ENCODE peak calls at places on chromosomes 11 and 22, in five cellular contexts. H, J, C, P and I are unnamed samples.

GRCh38 chr11:44994753-44995152 is 44.1 kb upstream of the TP53I11 start:
- DNase-seq in H (peak; percentile 44), C (no peak), J (no peak), P (peak; percentile 28), I (no peak)

GRCh38 chr22:27796118-27796517 is 5.4 kb downstream of the MN1 start:
- DNase-seq in C (no peak), J (no peak), H (no peak), P (no peak), I (no peak)

GRCh38 chr11:113153847-113154246 is 160.5 kb upstream of the TTC12 start:
- DNase-seq in J (peak; percentile 23), H (no peak), C (no peak), P (no peak), I (no peak)

GRCh38 chr11:66336234-66337102 is at the start of gene RIN1:
- DNase-seq in P (peak; percentile 84), H (peak; percentile 77), C (no peak), J (peak; percentile 100), I (peak; percentile 67)

GRCh38 chr11:65089621-65090020 is 5.6 kb downstream of the ZFPL1 start:
- DNase-seq in H (no peak), C (no peak), P (no peak), J (no peak), I (no peak)

GRCh38 chr11:117884994-117885393 is 8.5 kb upstream of the FXYD6 start:
- DNase-seq in C (no peak), H (peak; percentile 27), J (peak; percentile 92), P (no peak), I (no peak)

GRCh38 chr11:35617687-35618496 is at the start of gene FJX1:
- DNase-seq in C (peak; percentile 85), H (peak; percentile 86), P (peak; percentile 84), J (peak; percentile 95), I (peak; percentile 73)

GRCh38 chr11:75966546-75967287 is 151.7 kb downstream of the UVRAG start:
- DNase-seq in P (no peak), J (peak; percentile 82), H (no peak), C (no peak), I (no peak)

GRCh38 chr11:45754746-45755145 is 50.2 kb upstream of the SLC35C1 start:
- DNase-seq in H (no peak), P (no peak), J (peak; percentile 25), C (no peak), I (peak; percentile 15)

GRCh38 chr22:30282616-30283046 is 6.7 kb downstream of the CASTOR1 start:
- DNase-seq in P (no peak), H (no peak), C (no peak), J (no peak), I (no peak)

GRCh38 chr11:71340076-71340606 is 87.8 kb upstream of the SHANK2 start:
- DNase-seq in P (no peak), H (no peak), C (no peak), J (no peak), I (no peak)
- H2BK5ac ChIP-seq in P (no peak overlapping the region), H (no peak overlapping the region), C (no peak overlapping the region), J (no peak overlapping the region), I (no peak overlapping the region)

GRCh38 chr11:123509737-123510578 is 79.9 kb downstream of the GRAMD1B start:
- DNase-seq in C (peak; percentile 48), P (peak; percentile 87), J (peak; percentile 77), H (peak; percentile 65), I (no peak)
- H3K14ac ChIP-seq in C (no peak overlapping the region), P (peak overlapping the region; percentile 8), J (no peak overlapping the region), H (no peak overlapping the region), I (no peak overlapping the region)

GRCh38 chr11:19845633-19846032 is 133.0 kb downstream of the NAV2 start:
- DNase-seq in P (no peak), J (no peak), C (no peak), H (no peak), I (no peak)

GRCh38 chr11:19842505-19842904 is 129.9 kb downstream of the NAV2 start:
- DNase-seq in P (no peak), H (no peak), J (no peak), C (no peak), I (no peak)

GRCh38 chr11:19843106-19843505 is 130.5 kb downstream of the NAV2 start:
- DNase-seq in J (no peak), P (no peak), C (no peak), H (no peak), I (no peak)

GRCh38 chr11:19844806-19845205 is 132.2 kb downstream of the NAV2 start:
- DNase-seq in P (no peak), C (no peak), J (no peak), H (no peak), I (no peak)

GRCh38 chr11:19844012-19844411 is 131.4 kb downstream of the NAV2 start:
- DNase-seq in J (no peak), H (no peak), C (no peak), P (no peak), I (no peak)
- H2BK12ac ChIP-seq in J (no peak overlapping the region), H (no peak overlapping the region), C (no peak overlapping the region), P (no peak overlapping the region), I (no peak overlapping the region)

DNA sequence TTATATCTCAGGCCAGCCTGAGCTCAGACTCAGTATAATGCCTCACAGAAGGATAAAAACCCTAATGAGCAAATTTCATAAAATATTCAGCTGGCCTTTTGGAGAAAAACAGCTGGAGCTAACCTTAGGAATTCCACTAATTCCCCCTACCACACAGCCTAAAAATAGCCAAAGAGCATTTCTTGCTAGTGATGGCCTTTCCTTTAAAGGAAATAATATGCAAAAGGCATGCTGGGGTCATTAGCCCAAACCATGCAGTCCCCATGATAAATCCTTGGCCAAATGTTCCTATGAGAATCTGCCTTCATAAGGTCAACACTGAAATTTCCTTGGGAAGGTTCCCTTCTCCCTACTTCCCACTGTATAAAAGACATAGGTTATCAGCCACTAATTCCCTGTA is 38.2 kb downstream of the SYTL2 start:
- DNase-seq in P (no peak), C (no peak), J (peak; percentile 37), H (no peak), I (no peak)
- H2BK5ac ChIP-seq in P (no peak overlapping the region), C (no peak overlapping the region), J (peak overlapping the region; percentile 79), H (peak overlapping the region; percentile 27), I (no peak overlapping the region)

DNA sequence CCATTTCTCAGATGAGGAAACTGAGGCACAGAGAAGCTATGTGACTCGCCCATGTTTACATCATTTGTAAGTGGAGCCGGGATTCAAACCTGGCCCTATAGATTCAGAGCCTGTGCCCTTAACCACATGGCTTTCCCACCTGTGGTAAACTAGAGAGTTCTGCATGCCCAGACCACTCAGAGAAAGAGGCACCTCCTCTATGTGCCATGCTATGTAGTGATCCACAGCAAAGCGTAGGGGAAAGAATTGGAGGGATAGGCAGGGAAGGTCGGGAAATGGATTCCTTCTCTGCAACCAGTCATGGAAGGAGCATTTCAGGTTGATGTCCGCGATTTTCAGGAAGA is 15.4 kb upstream of the POU2AF2 start:
- DNase-seq in H (no peak), C (no peak), P (no peak), J (no peak), I (no peak)
- H3K14ac ChIP-seq in H (no peak overlapping the region), C (no peak overlapping the region), P (no peak overlapping the region), J (no peak overlapping the region), I (no peak overlapping the region)